ENCODE peak calls at places on chromosome 19, in five cellular contexts. One of them, this sample, is unnamed.

GRCh38 chr19:41309225-41310030 is 544 bp upstream of the CCDC97 start:
- DNase-seq in NCI-H510A treated with DMSO at 0.1 percent for 48 hours: no peak
- DNase-seq in activated CD4-positive, alpha-beta T cell treated with anti-CD3 and anti-CD28 coated beads, Interleukin-2, amount 50 U/mL, for 48 hours: no peak
- DNase-seq in type B pancreatic cell: no peak
- DNase-seq in EL: peak; percentile 26
- DNase-seq in this sample: no peak

GRCh38 chr19:46328079-46328478 is 18.8 kb upstream of the PPP5C start:
- DNase-seq in type B pancreatic cell: no peak
- DNase-seq in EL: no peak
- DNase-seq in NCI-H510A treated with DMSO at 0.1 percent for 48 hours: no peak
- DNase-seq in activated CD4-positive, alpha-beta T cell treated with anti-CD3 and anti-CD28 coated beads, Interleukin-2, amount 50 U/mL, for 48 hours: no peak
- DNase-seq in this sample: no peak

GRCh38 chr19:57686727-57687126 is 5.0 kb downstream of the ZNF551 start:
- DNase-seq in NCI-H510A treated with DMSO at 0.1 percent for 48 hours: no peak
- DNase-seq in activated CD4-positive, alpha-beta T cell treated with anti-CD3 and anti-CD28 coated beads, Interleukin-2, amount 50 U/mL, for 48 hours: no peak
- DNase-seq in type B pancreatic cell: no peak
- DNase-seq in EL: no peak
- DNase-seq in this sample: no peak

GRCh38 chr19:1101337-1101698 is 2.5 kb upstream of the GPX4 start:
- DNase-seq in activated CD4-positive, alpha-beta T cell treated with anti-CD3 and anti-CD28 coated beads, Interleukin-2, amount 50 U/mL, for 48 hours: no peak
- DNase-seq in type B pancreatic cell: no peak
- DNase-seq in NCI-H510A treated with DMSO at 0.1 percent for 48 hours: no peak
- DNase-seq in EL: no peak
- DNase-seq in this sample: no peak

GRCh38 chr19:18940791-18941627 is at the start of gene HOMER3:
- DNase-seq in activated CD4-positive, alpha-beta T cell treated with anti-CD3 and anti-CD28 coated beads, Interleukin-2, amount 50 U/mL, for 48 hours: peak; percentile 83
- DNase-seq in EL: peak; percentile 62
- DNase-seq in type B pancreatic cell: peak; percentile 85
- DNase-seq in NCI-H510A treated with DMSO at 0.1 percent for 48 hours: peak; percentile 64
- DNase-seq in this sample: peak; percentile 62

GRCh38 chr19:10260141-10260584 is 8.1 kb downstream of the MRPL4 start:
- DNase-seq in type B pancreatic cell: no peak
- DNase-seq in EL: no peak
- DNase-seq in NCI-H510A treated with DMSO at 0.1 percent for 48 hours: peak; percentile 81
- DNase-seq in activated CD4-positive, alpha-beta T cell treated with anti-CD3 and anti-CD28 coated beads, Interleukin-2, amount 50 U/mL, for 48 hours: peak; percentile 77
- DNase-seq in this sample: no peak

GRCh38 chr19:16381756-16382401 is 57.3 kb downstream of the KLF2 start:
- DNase-seq in EL: no peak
- DNase-seq in NCI-H510A treated with DMSO at 0.1 percent for 48 hours: no peak
- DNase-seq in type B pancreatic cell: no peak
- DNase-seq in activated CD4-positive, alpha-beta T cell treated with anti-CD3 and anti-CD28 coated beads, Interleukin-2, amount 50 U/mL, for 48 hours: no peak
- DNase-seq in this sample: no peak

GRCh38 chr19:1074512-1075283 is 7.7 kb downstream of the ARHGAP45 start:
- DNase-seq in EL: no peak
- DNase-seq in activated CD4-positive, alpha-beta T cell treated with anti-CD3 and anti-CD28 coated beads, Interleukin-2, amount 50 U/mL, for 48 hours: peak; percentile 85
- DNase-seq in NCI-H510A treated with DMSO at 0.1 percent for 48 hours: peak; percentile 56
- DNase-seq in type B pancreatic cell: no peak
- DNase-seq in this sample: no peak

GRCh38 chr19:48681127-48681470 is 8.3 kb upstream of the NTN5 start:
- DNase-seq in EL: peak; percentile 32
- DNase-seq in NCI-H510A treated with DMSO at 0.1 percent for 48 hours: no peak
- DNase-seq in activated CD4-positive, alpha-beta T cell treated with anti-CD3 and anti-CD28 coated beads, Interleukin-2, amount 50 U/mL, for 48 hours: no peak
- DNase-seq in type B pancreatic cell: no peak
- DNase-seq in this sample: no peak

GRCh38 chr19:40416918-40417713 is 3.9 kb upstream of the PRX start:
- DNase-seq in EL: peak; percentile 53
- DNase-seq in NCI-H510A treated with DMSO at 0.1 percent for 48 hours: no peak
- DNase-seq in activated CD4-positive, alpha-beta T cell treated with anti-CD3 and anti-CD28 coated beads, Interleukin-2, amount 50 U/mL, for 48 hours: no peak
- DNase-seq in type B pancreatic cell: no peak
- DNase-seq in this sample: no peak

GRCh38 chr19:17522988-17523872 is 11.8 kb downstream of the PGLS start:
- DNase-seq in EL: no peak
- DNase-seq in type B pancreatic cell: no peak
- DNase-seq in activated CD4-positive, alpha-beta T cell treated with anti-CD3 and anti-CD28 coated beads, Interleukin-2, amount 50 U/mL, for 48 hours: peak; percentile 57
- DNase-seq in NCI-H510A treated with DMSO at 0.1 percent for 48 hours: no peak
- DNase-seq in this sample: no peak

GRCh38 chr19:40561947-40562346 is 14.7 kb upstream of the SHKBP1 start:
- DNase-seq in EL: no peak
- DNase-seq in NCI-H510A treated with DMSO at 0.1 percent for 48 hours: no peak
- DNase-seq in activated CD4-positive, alpha-beta T cell treated with anti-CD3 and anti-CD28 coated beads, Interleukin-2, amount 50 U/mL, for 48 hours: no peak
- DNase-seq in type B pancreatic cell: no peak
- DNase-seq in this sample: no peak

GRCh38 chr19:30338878-30339623 is 33.1 kb upstream of the ZNF536 start:
- DNase-seq in type B pancreatic cell: no peak
- DNase-seq in activated CD4-positive, alpha-beta T cell treated with anti-CD3 and anti-CD28 coated beads, Interleukin-2, amount 50 U/mL, for 48 hours: no peak
- DNase-seq in NCI-H510A treated with DMSO at 0.1 percent for 48 hours: no peak
- DNase-seq in EL: no peak
- DNase-seq in this sample: no peak

GRCh38 chr19:29311391-29311790 is 98.4 kb upstream of the UQCRFS1 start:
- DNase-seq in NCI-H510A treated with DMSO at 0.1 percent for 48 hours: no peak
- DNase-seq in EL: no peak
- DNase-seq in activated CD4-positive, alpha-beta T cell treated with anti-CD3 and anti-CD28 coated beads, Interleukin-2, amount 50 U/mL, for 48 hours: no peak
- DNase-seq in type B pancreatic cell: no peak
- DNase-seq in this sample: no peak

GRCh38 chr19:40771101-40771539 is 4.2 kb upstream of the MIA start:
- DNase-seq in EL: no peak
- DNase-seq in NCI-H510A treated with DMSO at 0.1 percent for 48 hours: no peak
- DNase-seq in activated CD4-positive, alpha-beta T cell treated with anti-CD3 and anti-CD28 coated beads, Interleukin-2, amount 50 U/mL, for 48 hours: no peak
- DNase-seq in type B pancreatic cell: no peak
- DNase-seq in this sample: no peak

GRCh38 chr19:50796634-50797428 is 6.6 kb downstream of the ACP4 start:
- DNase-seq in activated CD4-positive, alpha-beta T cell treated with anti-CD3 and anti-CD28 coated beads, Interleukin-2, amount 50 U/mL, for 48 hours: no peak
- DNase-seq in EL: no peak
- DNase-seq in type B pancreatic cell: no peak
- DNase-seq in NCI-H510A treated with DMSO at 0.1 percent for 48 hours: no peak
- DNase-seq in this sample: no peak

GRCh38 chr19:1172353-1173159 is 1.5 kb downstream of the SBNO2 start:
- DNase-seq in type B pancreatic cell: no peak
- DNase-seq in EL: peak; percentile 78
- DNase-seq in activated CD4-positive, alpha-beta T cell treated with anti-CD3 and anti-CD28 coated beads, Interleukin-2, amount 50 U/mL, for 48 hours: no peak
- DNase-seq in NCI-H510A treated with DMSO at 0.1 percent for 48 hours: no peak
- DNase-seq in this sample: no peak

GRCh38 chr19:8515317-8515716 is 1.4 kb upstream of the ZNF414 start:
- DNase-seq in type B pancreatic cell: no peak
- DNase-seq in NCI-H510A treated with DMSO at 0.1 percent for 48 hours: no peak
- DNase-seq in activated CD4-positive, alpha-beta T cell treated with anti-CD3 and anti-CD28 coated beads, Interleukin-2, amount 50 U/mL, for 48 hours: peak; percentile 57
- DNase-seq in EL: no peak
- DNase-seq in this sample: no peak

GRCh38 chr19:16078759-16079707 is 2.7 kb downstream of the TPM4 start:
- DNase-seq in type B pancreatic cell: no peak
- DNase-seq in activated CD4-positive, alpha-beta T cell treated with anti-CD3 and anti-CD28 coated beads, Interleukin-2, amount 50 U/mL, for 48 hours: peak; percentile 50
- DNase-seq in EL: peak; percentile 97
- DNase-seq in NCI-H510A treated with DMSO at 0.1 percent for 48 hours: no peak
- DNase-seq in this sample: no peak

GRCh38 chr19:18416778-18417249 is 2.4 kb upstream of the SSBP4 start:
- DNase-seq in EL: peak; percentile 87
- DNase-seq in NCI-H510A treated with DMSO at 0.1 percent for 48 hours: peak; percentile 75
- DNase-seq in type B pancreatic cell: peak; percentile 89
- DNase-seq in activated CD4-positive, alpha-beta T cell treated with anti-CD3 and anti-CD28 coated beads, Interleukin-2, amount 50 U/mL, for 48 hours: peak; percentile 66
- DNase-seq in this sample: peak; percentile 62

This sample was measured in NCI-H1930.